ENCODE peak calls at places on chromosomes 7 and 10, in nine cellular contexts. One of them, this sample, is unnamed.

GRCh38 chr7:148507741-148508285 is 82.8 kb upstream of the C7orf33 start:
- DNase-seq in NCI-H748 treated with DMSO at 0.1 percent for 48 hours: no peak
- DNase-seq in activated CD4-positive, CD25-positive, alpha-beta regulatory T cell: no peak
- DNase-seq in fibroblast of the aortic adventitia: no peak
- DNase-seq in cardiac muscle cell: no peak
- DNase-seq in GM03348: no peak
- DNase-seq in activated CD8-positive, alpha-beta memory T cell treated with anti-CD3 and anti-CD28 coated beads for 48 hours: no peak
- DNase-seq in caudate nucleus: no peak
- DNase-seq in AG08395: no peak
- DNase-seq in this sample: peak; percentile 37

GRCh38 chr7:102415685-102416225 is 17.6 kb upstream of the ORAI2 start:
- DNase-seq in activated CD8-positive, alpha-beta memory T cell treated with anti-CD3 and anti-CD28 coated beads for 48 hours: peak; percentile 46
- DNase-seq in caudate nucleus: no peak
- DNase-seq in NCI-H748 treated with DMSO at 0.1 percent for 48 hours: no peak
- DNase-seq in AG08395: no peak
- DNase-seq in cardiac muscle cell: no peak
- DNase-seq in fibroblast of the aortic adventitia: no peak
- DNase-seq in activated CD4-positive, CD25-positive, alpha-beta regulatory T cell: peak; percentile 31
- DNase-seq in GM03348: no peak
- DNase-seq in this sample: no peak

GRCh38 chr10:67809107-67809506 is 28.9 kb downstream of the DNAJC12 start:
- DNase-seq in activated CD4-positive, CD25-positive, alpha-beta regulatory T cell: no peak
- DNase-seq in cardiac muscle cell: no peak
- DNase-seq in caudate nucleus: no peak
- DNase-seq in GM03348: no peak
- DNase-seq in fibroblast of the aortic adventitia: no peak
- DNase-seq in AG08395: no peak
- DNase-seq in activated CD8-positive, alpha-beta memory T cell treated with anti-CD3 and anti-CD28 coated beads for 48 hours: no peak
- DNase-seq in NCI-H748 treated with DMSO at 0.1 percent for 48 hours: no peak
- DNase-seq in this sample: no peak

GRCh38 chr10:133131754-133132710 is 28.0 kb upstream of the KNDC1 start:
- DNase-seq in activated CD8-positive, alpha-beta memory T cell treated with anti-CD3 and anti-CD28 coated beads for 48 hours: no peak
- DNase-seq in AG08395: no peak
- DNase-seq in fibroblast of the aortic adventitia: no peak
- DNase-seq in NCI-H748 treated with DMSO at 0.1 percent for 48 hours: no peak
- DNase-seq in caudate nucleus: no peak
- DNase-seq in cardiac muscle cell: no peak
- DNase-seq in activated CD4-positive, CD25-positive, alpha-beta regulatory T cell: no peak
- DNase-seq in GM03348: no peak
- DNase-seq in this sample: peak; percentile 90

GRCh38 chr7:90211391-90212148 is at the start of gene STEAP2:
- DNase-seq in NCI-H748 treated with DMSO at 0.1 percent for 48 hours: peak; percentile 75
- DNase-seq in activated CD4-positive, CD25-positive, alpha-beta regulatory T cell: no peak
- DNase-seq in AG08395: peak; percentile 95
- DNase-seq in fibroblast of the aortic adventitia: peak; percentile 91
- DNase-seq in activated CD8-positive, alpha-beta memory T cell treated with anti-CD3 and anti-CD28 coated beads for 48 hours: peak; percentile 11
- DNase-seq in GM03348: peak; percentile 95
- DNase-seq in cardiac muscle cell: peak; percentile 92
- DNase-seq in caudate nucleus: peak; percentile 90
- DNase-seq in this sample: peak; percentile 94

GRCh38 chr7:1749864-1750466 is 79.9 kb downstream of the ELFN1 start:
- DNase-seq in activated CD4-positive, CD25-positive, alpha-beta regulatory T cell: no peak
- DNase-seq in NCI-H748 treated with DMSO at 0.1 percent for 48 hours: no peak
- DNase-seq in activated CD8-positive, alpha-beta memory T cell treated with anti-CD3 and anti-CD28 coated beads for 48 hours: no peak
- DNase-seq in AG08395: no peak
- DNase-seq in cardiac muscle cell: peak; percentile 85
- DNase-seq in fibroblast of the aortic adventitia: no peak
- DNase-seq in GM03348: no peak
- DNase-seq in caudate nucleus: no peak
- DNase-seq in this sample: peak; percentile 87

GRCh38 chr7:42502022-42502421 is 265.0 kb upstream of the GLI3 start:
- DNase-seq in cardiac muscle cell: no peak
- DNase-seq in caudate nucleus: no peak
- DNase-seq in AG08395: peak; percentile 51
- DNase-seq in activated CD8-positive, alpha-beta memory T cell treated with anti-CD3 and anti-CD28 coated beads for 48 hours: no peak
- DNase-seq in NCI-H748 treated with DMSO at 0.1 percent for 48 hours: no peak
- DNase-seq in fibroblast of the aortic adventitia: peak; percentile 28
- DNase-seq in activated CD4-positive, CD25-positive, alpha-beta regulatory T cell: no peak
- DNase-seq in GM03348: peak; percentile 37
- DNase-seq in this sample: no peak

GRCh38 chr10:12823361-12823760 is 178.2 kb downstream of the CCDC3 start:
- DNase-seq in fibroblast of the aortic adventitia: no peak
- DNase-seq in GM03348: no peak
- DNase-seq in cardiac muscle cell: no peak
- DNase-seq in NCI-H748 treated with DMSO at 0.1 percent for 48 hours: no peak
- DNase-seq in AG08395: no peak
- DNase-seq in activated CD4-positive, CD25-positive, alpha-beta regulatory T cell: no peak
- DNase-seq in caudate nucleus: peak; percentile 34
- DNase-seq in activated CD8-positive, alpha-beta memory T cell treated with anti-CD3 and anti-CD28 coated beads for 48 hours: no peak
- DNase-seq in this sample: no peak

GRCh38 chr10:99172950-99173349 is 62.7 kb downstream of the HPSE2 start:
- DNase-seq in cardiac muscle cell: no peak
- DNase-seq in activated CD8-positive, alpha-beta memory T cell treated with anti-CD3 and anti-CD28 coated beads for 48 hours: no peak
- DNase-seq in AG08395: no peak
- DNase-seq in fibroblast of the aortic adventitia: no peak
- DNase-seq in NCI-H748 treated with DMSO at 0.1 percent for 48 hours: no peak
- DNase-seq in GM03348: no peak
- DNase-seq in caudate nucleus: no peak
- DNase-seq in activated CD4-positive, CD25-positive, alpha-beta regulatory T cell: no peak
- DNase-seq in this sample: peak; percentile 13